ENCODE peak calls at places on chromosomes 7 and 10, in seven cellular contexts. F is gastrocnemius medialis, B is lower lobe of right lung, U is right lobe of liver, Y is DND-41, W is heart right ventricle, E is PC-3. P is an unnamed sample.

GRCh38 chr7:92810242-92810611 is 26.1 kb downstream of the CDK6 start:
- ATAC-seq in F (no peak), B (no peak), U (peak), Y (no peak), W (peak), E (peak), P (no peak)

GRCh38 chr10:79610601-79611191 is at the start of gene SFTPA1:
- ATAC-seq in F (no peak), B (peak), U (no peak), Y (peak), W (no peak), E (no peak), P (no peak)

GRCh38 chr7:151439855-151440798 is at the start of gene CRYGN:
- ATAC-seq in F (no peak), B (peak), U (no peak), Y (no peak), W (peak), E (no peak), P (peak)

GRCh38 chr10:70309661-70310060 is 25.9 kb upstream of the NPFFR1 start:
- ATAC-seq in F (no peak), B (no peak), U (no peak), Y (no peak), W (no peak), E (no peak), P (no peak)

GRCh38 chr10:20688797-20689544 is 208.1 kb downstream of the NEBL start:
- ATAC-seq in F (no peak), B (no peak), U (no peak), Y (no peak), W (no peak), E (no peak), P (no peak)

GRCh38 chr10:64271983-64272382 is 750.8 kb downstream of the REEP3 start:
- ATAC-seq in F (no peak), B (no peak), U (no peak), Y (no peak), W (no peak), E (peak), P (no peak)

GRCh38 chr7:33744293-33744692 is 161.0 kb upstream of the BMPER start:
- ATAC-seq in F (no peak), B (no peak), U (peak), Y (peak), W (no peak), E (peak), P (no peak)

GRCh38 chr7:15558747-15559146 is 3.1 kb downstream of the AGMO start:
- ATAC-seq in F (no peak), B (no peak), U (no peak), Y (no peak), W (no peak), E (peak), P (no peak)

GRCh38 chr7:27745064-27745583 is 5.2 kb downstream of the TAX1BP1 start:
- ATAC-seq in F (no peak), B (no peak), U (peak), Y (peak), W (no peak), E (peak), P (no peak)

GRCh38 chr7:74023037-74023436 is 4.9 kb upstream of the ELN start:
- ATAC-seq in F (peak), B (no peak), U (no peak), Y (no peak), W (peak), E (peak), P (peak)

GRCh38 chr7:26191974-26192479 is 8.5 kb downstream of the HNRNPA2B1 start:
- ATAC-seq in F (no peak), B (no peak), U (no peak), Y (no peak), W (no peak), E (no peak), P (no peak)

DNA sequence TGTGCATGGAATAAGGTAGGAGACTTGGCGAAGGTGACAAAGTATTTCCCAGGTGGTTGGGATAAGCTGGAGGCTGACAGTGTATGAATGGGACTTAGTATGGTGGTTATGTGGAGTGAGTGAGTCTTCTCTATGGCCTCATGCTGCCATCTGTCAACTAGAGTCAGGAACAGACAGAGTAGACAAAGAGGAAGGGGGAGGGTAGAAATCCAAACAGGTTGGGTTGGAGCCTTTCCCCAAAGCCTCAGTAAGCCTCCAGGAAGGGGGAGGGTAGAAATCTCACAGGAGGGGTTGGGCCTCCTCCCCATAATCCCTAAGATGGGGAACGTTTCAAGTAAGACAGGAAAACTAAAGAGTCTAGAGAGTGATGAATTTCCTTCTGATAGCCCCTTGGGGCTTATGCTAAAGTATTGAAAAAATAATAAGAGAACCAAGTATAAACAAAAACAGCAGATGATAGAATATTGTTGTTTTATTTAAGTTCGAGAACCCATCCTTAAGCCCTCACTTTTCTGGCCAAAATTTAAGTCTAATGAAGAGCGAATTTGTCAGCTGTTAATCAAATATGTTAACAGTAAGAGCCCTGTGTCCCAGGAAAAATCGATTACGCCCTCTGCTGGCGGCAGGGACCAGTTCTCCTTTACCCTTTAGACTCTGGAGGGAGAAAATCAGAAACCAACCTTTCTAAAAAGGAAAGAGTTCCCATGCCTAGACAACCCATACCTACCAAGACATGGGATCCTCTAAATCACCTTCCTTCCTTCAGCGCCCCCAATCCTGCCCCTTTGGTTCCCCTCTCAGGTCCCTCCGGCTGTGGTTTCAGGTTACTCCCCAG is 1.8 kb upstream of the AKR1B15 start:
- ATAC-seq in F (peak), B (peak), U (peak), Y (peak), W (peak), E (peak), P (peak)
- H3K4me3 ChIP-seq in F (peak), B (peak), U (peak), Y (no peak), W (peak), E (peak), P (peak)

DNA sequence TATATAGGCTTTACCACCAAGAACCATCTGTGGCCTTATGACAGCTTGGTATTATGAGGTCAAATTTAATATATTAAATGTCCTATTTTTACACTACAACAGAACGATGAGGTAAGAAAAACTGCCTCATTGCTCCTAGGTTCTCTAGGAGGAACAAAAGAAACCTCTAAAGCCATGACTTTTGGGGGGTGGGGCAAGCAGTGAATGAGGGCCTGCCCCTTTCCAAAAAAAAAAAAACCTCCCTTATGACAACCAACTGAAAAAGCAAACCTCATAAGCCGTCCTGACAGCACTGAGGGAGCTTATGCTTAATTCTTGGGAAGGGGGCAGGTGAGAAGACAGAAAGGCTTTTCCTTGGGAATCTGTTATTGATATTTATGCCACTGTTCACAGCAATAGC is 116.6 kb downstream of the KMT2E start:
- ATAC-seq in F (no peak), B (no peak), U (no peak), Y (no peak), W (no peak), E (no peak), P (no peak)
- H3K27ac ChIP-seq in F (no peak), B (no peak), U (no peak), Y (no peak), W (no peak), E (no peak), P (no peak)

GRCh38 chr7:1425292-1426136 is 33.8 kb downstream of the MICALL2 start:
- ATAC-seq in F (no peak), B (no peak), U (no peak), Y (peak), W (no peak), E (peak), P (no peak)
- H3K4me3 ChIP-seq in F (no peak), B (no peak), U (no peak), Y (no peak), W (no peak), E (no peak), P (no peak)

GRCh38 chr10:132446661-132447445 is 49.9 kb downstream of the PWWP2B start:
- ATAC-seq in F (peak), B (peak), U (peak), Y (peak), W (peak), E (peak), P (peak)
- H3K27ac ChIP-seq in F (peak), B (peak), U (no peak), Y (peak), W (peak), E (peak), P (no peak)

DNA sequence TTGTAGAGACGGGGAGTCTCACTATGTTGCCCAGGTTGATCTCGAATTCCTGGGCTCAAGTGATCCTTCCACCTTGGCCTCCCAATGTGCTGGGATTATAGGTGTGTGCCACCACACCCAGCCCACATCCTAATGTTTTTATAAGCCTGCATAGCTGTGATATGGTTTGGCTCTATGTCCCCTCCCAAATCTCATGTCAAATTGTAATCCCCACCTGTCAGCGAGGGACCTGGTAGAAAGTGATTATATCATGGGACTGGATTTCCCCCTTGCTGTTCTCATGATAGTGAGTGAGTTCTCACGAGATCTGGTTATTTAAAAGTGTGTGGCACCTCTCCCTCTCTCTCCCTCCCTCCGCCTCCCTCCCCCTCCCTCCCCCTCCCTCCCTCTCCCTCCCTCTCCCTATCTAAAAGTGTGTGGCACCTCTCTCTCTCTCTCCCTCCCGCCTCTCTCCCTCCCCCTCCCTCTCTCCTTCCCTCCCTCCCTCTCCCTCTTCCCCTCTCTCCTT is 13.9 kb downstream of the BAMBI start:
- ATAC-seq in F (no peak), B (no peak), U (no peak), Y (no peak), W (no peak), E (no peak), P (no peak)
- H3K4me3 ChIP-seq in F (no peak), B (no peak), U (no peak), Y (no peak), W (no peak), E (no peak), P (no peak)

GRCh38 chr10:117360016-117360415 is 15.2 kb downstream of the PDZD8 start:
- ATAC-seq in F (peak), B (no peak), U (no peak), Y (no peak), W (no peak), E (peak), P (no peak)
- H3K27ac ChIP-seq in F (no peak), B (no peak), U (peak), Y (no peak), W (no peak), E (peak), P (no peak)

GRCh38 chr10:97931041-97931440 is 81.4 kb downstream of the GOLGA7B start:
- ATAC-seq in F (no peak), B (no peak), U (no peak), Y (no peak), W (no peak), E (no peak), P (no peak)
- H3K4me3 ChIP-seq in F (no peak), B (no peak), U (no peak), Y (no peak), W (no peak), E (no peak), P (no peak)

P was measured in gastroesophageal sphincter.